ENCODE peak calls at places on chromosomes 3 and 15, in six cellular contexts. B is T-helper 17 cell; W is osteocyte; X is NCI-H146; E is NCI-H2171 treated with DMSO at 0.1 percent for 48 hours; S is stimulated activated CD4-positive, alpha-beta T cell treated with anti-CD3 and anti-CD28 coated beads, Interleukin-15, amount 100 ng/mL, for 24 hours. M is an unnamed sample.

GRCh38 chr15:57509965-57510364 is 81.7 kb upstream of the MYZAP start:
- DNase-seq in B (no peak), W (no peak), X (no peak), E (no peak), S (no peak), M (no peak)

GRCh38 chr3:159922861-159923312 is 65.7 kb upstream of the IL12A start:
- DNase-seq in B (no peak), W (no peak), X (no peak), E (no peak), S (no peak), M (peak)

GRCh38 chr3:37290551-37290950 is 116.2 kb upstream of the LRRFIP2 start:
- DNase-seq in B (no peak), W (no peak), X (no peak), E (no peak), S (no peak), M (no peak)

GRCh38 chr3:28586325-28586724 is 237.7 kb upstream of the AZI2 start:
- DNase-seq in B (no peak), W (no peak), X (no peak), E (no peak), S (no peak), M (no peak)

GRCh38 chr3:14534379-14535191 is 5.6 kb downstream of the GRIP2 start:
- DNase-seq in B (no peak), W (no peak), X (peak), E (no peak), S (no peak), M (no peak)

GRCh38 chr15:25176991-25177954 is 222.5 kb downstream of the SNRPN start:
- DNase-seq in B (peak), W (peak), X (no peak), E (no peak), S (no peak), M (peak)

GRCh38 chr15:98217356-98217755 is 256.9 kb downstream of the ARRDC4 start:
- DNase-seq in B (no peak), W (no peak), X (no peak), E (no peak), S (no peak), M (no peak)

GRCh38 chr3:37885831-37886230 is 24.2 kb downstream of the CTDSPL start:
- DNase-seq in B (no peak), W (no peak), X (no peak), E (no peak), S (no peak), M (no peak)

GRCh38 chr3:187958432-187959003 is 195.4 kb upstream of the LPP start:
- DNase-seq in B (peak), W (no peak), X (no peak), E (no peak), S (peak), M (no peak)

GRCh38 chr3:13136426-13136825 is 63.2 kb upstream of the IQSEC1 start:
- DNase-seq in B (no peak), W (peak), X (no peak), E (no peak), S (no peak), M (no peak)

GRCh38 chr3:29239377-29239776 is 41.5 kb upstream of the RBMS3 start:
- DNase-seq in B (no peak), W (no peak), X (no peak), E (no peak), S (no peak), M (no peak)

GRCh38 chr3:64740232-64740631 is 52.4 kb upstream of the ADAMTS9 start:
- DNase-seq in B (no peak), W (no peak), X (no peak), E (no peak), S (no peak), M (no peak)

GRCh38 chr3:178623666-178624255 is 87.5 kb downstream of the KCNMB2 start:
- DNase-seq in B (no peak), W (no peak), X (peak), E (peak), S (no peak), M (no peak)

GRCh38 chr3:11056531-11057050 is 64.0 kb downstream of the SLC6A1 start:
- DNase-seq in B (no peak), W (no peak), X (no peak), E (no peak), S (no peak), M (no peak)

GRCh38 chr3:129087138-129087702 is 26.6 kb downstream of the GP9 start:
- DNase-seq in B (no peak), W (no peak), X (no peak), E (no peak), S (no peak), M (no peak)